ENCODE peak calls at places on chromosomes 3 and 15, in seven cellular contexts. W is hippocampal formation, V is psoas muscle, K is NCI-H1092 treated with DMSO at 0.1 percent for 48 hours, Y is GM04504, E is cardiac septum, P is AG04450. O is an unnamed sample.

GRCh38 chr15:37034835-37035234 is 65.5 kb downstream of the MEIS2 start:
- DNase-seq in P (no peak), E (no peak), K (no peak), Y (no peak), V (no peak), W (no peak), O (no peak)

GRCh38 chr3:122403489-122403888 is 12.4 kb downstream of the WDR5B start:
- DNase-seq in E (no peak), P (no peak), Y (no peak), K (no peak), W (no peak), V (no peak), O (peak; percentile 44)

GRCh38 chr3:37040231-37040630 is 46.9 kb downstream of the MLH1 start:
- DNase-seq in P (no peak), Y (no peak), W (no peak), E (no peak), V (no peak), K (no peak), O (peak; percentile 13)

GRCh38 chr15:69377137-69377536 is 37.0 kb upstream of the KIF23 start:
- DNase-seq in W (no peak), Y (no peak), E (no peak), K (no peak), V (no peak), P (no peak), O (no peak)

GRCh38 chr3:122890077-122890484 is 95.2 kb downstream of the SLC49A4 start:
- DNase-seq in E (no peak), V (peak; percentile 82), W (peak; percentile 65), P (peak; percentile 4), Y (peak; percentile 37), K (no peak), O (peak; percentile 29)

GRCh38 chr3:194654443-194654842 is 17.5 kb downstream of the LSG1 start:
- DNase-seq in W (no peak), K (no peak), Y (no peak), V (no peak), E (no peak), P (no peak), O (no peak)

GRCh38 chr3:149536429-149536828 is 61.9 kb downstream of the TM4SF4 start:
- DNase-seq in P (no peak), K (peak; percentile 48), V (peak; percentile 74), Y (no peak), W (no peak), E (peak; percentile 82), O (no peak)

GRCh38 chr15:72173401-72173800 is 24.2 kb downstream of the GRAMD2A start:
- DNase-seq in W (no peak), P (no peak), K (no peak), Y (no peak), V (no peak), E (no peak), O (no peak)

GRCh38 chr15:79451361-79451999 is 19.3 kb downstream of the MINAR1 start:
- DNase-seq in E (no peak), W (no peak), Y (no peak), P (no peak), V (no peak), K (no peak), O (no peak)

GRCh38 chr3:61233828-61234227 is 17.4 kb downstream of the FHIT start:
- DNase-seq in K (no peak), E (no peak), P (no peak), V (no peak), Y (no peak), W (no peak), O (no peak)

GRCh38 chr3:12155264-12155663 is 3.4 kb downstream of the TIMP4 start:
- DNase-seq in Y (no peak), V (no peak), P (no peak), W (no peak), K (no peak), E (no peak), O (no peak)

GRCh38 chr3:182364723-182365650 is 428.3 kb upstream of the ATP11B start:
- DNase-seq in W (peak; percentile 80), E (no peak), Y (no peak), V (no peak), P (no peak), K (peak; percentile 99), O (peak; percentile 68)